ENCODE peak calls at places on chromosomes 3 and 15, in six cellular contexts. One of them, this sample, is unnamed.

GRCh38 chr3:111210003-111210699 is 138.5 kb downstream of the NECTIN3 start:
- DNase-seq in stimulated activated CD4-positive, alpha-beta T cell treated with anti-CD3 and anti-CD28 coated beads, Interleukin-15, amount 100 ng/mL, for 24 hours: no peak
- DNase-seq in astrocyte of the hippocampus: no peak
- DNase-seq in globus pallidus: no peak
- DNase-seq in sciatic nerve: no peak
- DNase-seq in activated CD4-positive, alpha-beta T cell treated with anti-CD3 and anti-CD28 coated beads, Interleukin-2, amount 10 ng/mL, durations not matched to agents 7 days and 5 days: no peak
- DNase-seq in this sample: no peak

GRCh38 chr3:36444909-36445308 is 64.6 kb downstream of the STAC start:
- DNase-seq in astrocyte of the hippocampus: peak
- DNase-seq in globus pallidus: no peak
- DNase-seq in sciatic nerve: no peak
- DNase-seq in stimulated activated CD4-positive, alpha-beta T cell treated with anti-CD3 and anti-CD28 coated beads, Interleukin-15, amount 100 ng/mL, for 24 hours: no peak
- DNase-seq in activated CD4-positive, alpha-beta T cell treated with anti-CD3 and anti-CD28 coated beads, Interleukin-2, amount 10 ng/mL, durations not matched to agents 7 days and 5 days: no peak
- DNase-seq in this sample: no peak

GRCh38 chr3:14602804-14603644 is 48.5 kb upstream of the CCDC174 start:
- DNase-seq in activated CD4-positive, alpha-beta T cell treated with anti-CD3 and anti-CD28 coated beads, Interleukin-2, amount 10 ng/mL, durations not matched to agents 7 days and 5 days: no peak
- DNase-seq in sciatic nerve: no peak
- DNase-seq in stimulated activated CD4-positive, alpha-beta T cell treated with anti-CD3 and anti-CD28 coated beads, Interleukin-15, amount 100 ng/mL, for 24 hours: peak
- DNase-seq in astrocyte of the hippocampus: no peak
- DNase-seq in globus pallidus: no peak
- DNase-seq in this sample: peak

GRCh38 chr3:61961882-61962281 is 400.5 kb downstream of the PTPRG start:
- DNase-seq in globus pallidus: no peak
- DNase-seq in activated CD4-positive, alpha-beta T cell treated with anti-CD3 and anti-CD28 coated beads, Interleukin-2, amount 10 ng/mL, durations not matched to agents 7 days and 5 days: no peak
- DNase-seq in sciatic nerve: no peak
- DNase-seq in astrocyte of the hippocampus: no peak
- DNase-seq in stimulated activated CD4-positive, alpha-beta T cell treated with anti-CD3 and anti-CD28 coated beads, Interleukin-15, amount 100 ng/mL, for 24 hours: no peak
- DNase-seq in this sample: no peak

GRCh38 chr3:72227536-72228070 is 442.7 kb upstream of the PROK2 start:
- DNase-seq in activated CD4-positive, alpha-beta T cell treated with anti-CD3 and anti-CD28 coated beads, Interleukin-2, amount 10 ng/mL, durations not matched to agents 7 days and 5 days: no peak
- DNase-seq in astrocyte of the hippocampus: no peak
- DNase-seq in stimulated activated CD4-positive, alpha-beta T cell treated with anti-CD3 and anti-CD28 coated beads, Interleukin-15, amount 100 ng/mL, for 24 hours: no peak
- DNase-seq in sciatic nerve: no peak
- DNase-seq in globus pallidus: no peak
- DNase-seq in this sample: no peak

GRCh38 chr3:118938183-118938961 is 96.3 kb downstream of the IGSF11 start:
- DNase-seq in activated CD4-positive, alpha-beta T cell treated with anti-CD3 and anti-CD28 coated beads, Interleukin-2, amount 10 ng/mL, durations not matched to agents 7 days and 5 days: no peak
- DNase-seq in globus pallidus: no peak
- DNase-seq in sciatic nerve: no peak
- DNase-seq in astrocyte of the hippocampus: peak
- DNase-seq in stimulated activated CD4-positive, alpha-beta T cell treated with anti-CD3 and anti-CD28 coated beads, Interleukin-15, amount 100 ng/mL, for 24 hours: no peak
- DNase-seq in this sample: no peak

GRCh38 chr3:139935071-139935865 is at the start of gene CLSTN2:
- DNase-seq in sciatic nerve: peak
- DNase-seq in astrocyte of the hippocampus: peak
- DNase-seq in globus pallidus: peak
- DNase-seq in stimulated activated CD4-positive, alpha-beta T cell treated with anti-CD3 and anti-CD28 coated beads, Interleukin-15, amount 100 ng/mL, for 24 hours: peak
- DNase-seq in activated CD4-positive, alpha-beta T cell treated with anti-CD3 and anti-CD28 coated beads, Interleukin-2, amount 10 ng/mL, durations not matched to agents 7 days and 5 days: peak
- DNase-seq in this sample: peak

GRCh38 chr15:50906954-50907865 is 1.3 kb upstream of the AP4E1 start:
- DNase-seq in activated CD4-positive, alpha-beta T cell treated with anti-CD3 and anti-CD28 coated beads, Interleukin-2, amount 10 ng/mL, durations not matched to agents 7 days and 5 days: peak
- DNase-seq in globus pallidus: peak
- DNase-seq in astrocyte of the hippocampus: peak
- DNase-seq in stimulated activated CD4-positive, alpha-beta T cell treated with anti-CD3 and anti-CD28 coated beads, Interleukin-15, amount 100 ng/mL, for 24 hours: peak
- DNase-seq in sciatic nerve: no peak
- DNase-seq in this sample: peak

GRCh38 chr3:116102037-116102436 is 343.2 kb downstream of the LSAMP start:
- DNase-seq in activated CD4-positive, alpha-beta T cell treated with anti-CD3 and anti-CD28 coated beads, Interleukin-2, amount 10 ng/mL, durations not matched to agents 7 days and 5 days: no peak
- DNase-seq in stimulated activated CD4-positive, alpha-beta T cell treated with anti-CD3 and anti-CD28 coated beads, Interleukin-15, amount 100 ng/mL, for 24 hours: no peak
- DNase-seq in astrocyte of the hippocampus: no peak
- DNase-seq in sciatic nerve: no peak
- DNase-seq in globus pallidus: peak
- DNase-seq in this sample: no peak

GRCh38 chr3:78919021-78919755 is 848.6 kb downstream of the ROBO1 start:
- DNase-seq in globus pallidus: no peak
- DNase-seq in activated CD4-positive, alpha-beta T cell treated with anti-CD3 and anti-CD28 coated beads, Interleukin-2, amount 10 ng/mL, durations not matched to agents 7 days and 5 days: no peak
- DNase-seq in sciatic nerve: no peak
- DNase-seq in stimulated activated CD4-positive, alpha-beta T cell treated with anti-CD3 and anti-CD28 coated beads, Interleukin-15, amount 100 ng/mL, for 24 hours: no peak
- DNase-seq in astrocyte of the hippocampus: peak
- DNase-seq in this sample: no peak

GRCh38 chr3:125123906-125124305 is 68.1 kb upstream of the HEG1 start:
- DNase-seq in globus pallidus: no peak
- DNase-seq in stimulated activated CD4-positive, alpha-beta T cell treated with anti-CD3 and anti-CD28 coated beads, Interleukin-15, amount 100 ng/mL, for 24 hours: no peak
- DNase-seq in sciatic nerve: peak
- DNase-seq in activated CD4-positive, alpha-beta T cell treated with anti-CD3 and anti-CD28 coated beads, Interleukin-2, amount 10 ng/mL, durations not matched to agents 7 days and 5 days: no peak
- DNase-seq in astrocyte of the hippocampus: peak
- DNase-seq in this sample: no peak

GRCh38 chr15:76935620-76936019 is 4.1 kb downstream of the RCN2 start:
- DNase-seq in astrocyte of the hippocampus: no peak
- DNase-seq in globus pallidus: no peak
- DNase-seq in activated CD4-positive, alpha-beta T cell treated with anti-CD3 and anti-CD28 coated beads, Interleukin-2, amount 10 ng/mL, durations not matched to agents 7 days and 5 days: no peak
- DNase-seq in sciatic nerve: no peak
- DNase-seq in stimulated activated CD4-positive, alpha-beta T cell treated with anti-CD3 and anti-CD28 coated beads, Interleukin-15, amount 100 ng/mL, for 24 hours: no peak
- DNase-seq in this sample: no peak

GRCh38 chr3:180961552-180961951 is 28.0 kb downstream of the DNAJC19 start:
- DNase-seq in activated CD4-positive, alpha-beta T cell treated with anti-CD3 and anti-CD28 coated beads, Interleukin-2, amount 10 ng/mL, durations not matched to agents 7 days and 5 days: no peak
- DNase-seq in globus pallidus: no peak
- DNase-seq in astrocyte of the hippocampus: no peak
- DNase-seq in sciatic nerve: no peak
- DNase-seq in stimulated activated CD4-positive, alpha-beta T cell treated with anti-CD3 and anti-CD28 coated beads, Interleukin-15, amount 100 ng/mL, for 24 hours: no peak
- DNase-seq in this sample: no peak

GRCh38 chr3:179768080-179768479 is 115.2 kb downstream of the USP13 start:
- DNase-seq in sciatic nerve: no peak
- DNase-seq in activated CD4-positive, alpha-beta T cell treated with anti-CD3 and anti-CD28 coated beads, Interleukin-2, amount 10 ng/mL, durations not matched to agents 7 days and 5 days: no peak
- DNase-seq in astrocyte of the hippocampus: peak
- DNase-seq in globus pallidus: peak
- DNase-seq in stimulated activated CD4-positive, alpha-beta T cell treated with anti-CD3 and anti-CD28 coated beads, Interleukin-15, amount 100 ng/mL, for 24 hours: no peak
- DNase-seq in this sample: no peak

GRCh38 chr3:81660036-81660435 is 101.4 kb downstream of the GBE1 start:
- DNase-seq in astrocyte of the hippocampus: no peak
- DNase-seq in globus pallidus: no peak
- DNase-seq in activated CD4-positive, alpha-beta T cell treated with anti-CD3 and anti-CD28 coated beads, Interleukin-2, amount 10 ng/mL, durations not matched to agents 7 days and 5 days: no peak
- DNase-seq in sciatic nerve: no peak
- DNase-seq in stimulated activated CD4-positive, alpha-beta T cell treated with anti-CD3 and anti-CD28 coated beads, Interleukin-15, amount 100 ng/mL, for 24 hours: no peak
- DNase-seq in this sample: no peak

GRCh38 chr3:189458536-189458935 is 172.7 kb upstream of the TP63 start:
- DNase-seq in stimulated activated CD4-positive, alpha-beta T cell treated with anti-CD3 and anti-CD28 coated beads, Interleukin-15, amount 100 ng/mL, for 24 hours: no peak
- DNase-seq in globus pallidus: no peak
- DNase-seq in activated CD4-positive, alpha-beta T cell treated with anti-CD3 and anti-CD28 coated beads, Interleukin-2, amount 10 ng/mL, durations not matched to agents 7 days and 5 days: no peak
- DNase-seq in astrocyte of the hippocampus: peak
- DNase-seq in sciatic nerve: no peak
- DNase-seq in this sample: peak

GRCh38 chr3:142904639-142905441 is 16.0 kb upstream of the PCOLCE2 start:
- DNase-seq in globus pallidus: no peak
- DNase-seq in sciatic nerve: no peak
- DNase-seq in astrocyte of the hippocampus: peak
- DNase-seq in stimulated activated CD4-positive, alpha-beta T cell treated with anti-CD3 and anti-CD28 coated beads, Interleukin-15, amount 100 ng/mL, for 24 hours: no peak
- DNase-seq in activated CD4-positive, alpha-beta T cell treated with anti-CD3 and anti-CD28 coated beads, Interleukin-2, amount 10 ng/mL, durations not matched to agents 7 days and 5 days: no peak
- DNase-seq in this sample: peak

GRCh38 chr3:141383555-141384129 is 15.3 kb downstream of the ZBTB38 start:
- DNase-seq in astrocyte of the hippocampus: peak
- DNase-seq in stimulated activated CD4-positive, alpha-beta T cell treated with anti-CD3 and anti-CD28 coated beads, Interleukin-15, amount 100 ng/mL, for 24 hours: no peak
- DNase-seq in globus pallidus: no peak
- DNase-seq in sciatic nerve: no peak
- DNase-seq in activated CD4-positive, alpha-beta T cell treated with anti-CD3 and anti-CD28 coated beads, Interleukin-2, amount 10 ng/mL, durations not matched to agents 7 days and 5 days: no peak
- DNase-seq in this sample: no peak

GRCh38 chr3:182424006-182424405 is 369.3 kb upstream of the ATP11B start:
- DNase-seq in activated CD4-positive, alpha-beta T cell treated with anti-CD3 and anti-CD28 coated beads, Interleukin-2, amount 10 ng/mL, durations not matched to agents 7 days and 5 days: no peak
- DNase-seq in globus pallidus: no peak
- DNase-seq in stimulated activated CD4-positive, alpha-beta T cell treated with anti-CD3 and anti-CD28 coated beads, Interleukin-15, amount 100 ng/mL, for 24 hours: no peak
- DNase-seq in astrocyte of the hippocampus: no peak
- DNase-seq in sciatic nerve: no peak
- DNase-seq in this sample: no peak

GRCh38 chr3:16286161-16286560 is 21.1 kb downstream of the OXNAD1 start:
- DNase-seq in stimulated activated CD4-positive, alpha-beta T cell treated with anti-CD3 and anti-CD28 coated beads, Interleukin-15, amount 100 ng/mL, for 24 hours: peak
- DNase-seq in sciatic nerve: no peak
- DNase-seq in activated CD4-positive, alpha-beta T cell treated with anti-CD3 and anti-CD28 coated beads, Interleukin-2, amount 10 ng/mL, durations not matched to agents 7 days and 5 days: peak
- DNase-seq in globus pallidus: no peak
- DNase-seq in astrocyte of the hippocampus: no peak
- DNase-seq in this sample: no peak

GRCh38 chr3:29805757-29806156 is 524.9 kb downstream of the RBMS3 start:
- DNase-seq in astrocyte of the hippocampus: no peak
- DNase-seq in activated CD4-positive, alpha-beta T cell treated with anti-CD3 and anti-CD28 coated beads, Interleukin-2, amount 10 ng/mL, durations not matched to agents 7 days and 5 days: no peak
- DNase-seq in globus pallidus: no peak
- DNase-seq in sciatic nerve: no peak
- DNase-seq in stimulated activated CD4-positive, alpha-beta T cell treated with anti-CD3 and anti-CD28 coated beads, Interleukin-15, amount 100 ng/mL, for 24 hours: no peak
- DNase-seq in this sample: no peak

GRCh38 chr3:21747376-21747775 is 3.6 kb downstream of the ZNF385D start:
- DNase-seq in astrocyte of the hippocampus: peak
- DNase-seq in sciatic nerve: no peak
- DNase-seq in stimulated activated CD4-positive, alpha-beta T cell treated with anti-CD3 and anti-CD28 coated beads, Interleukin-15, amount 100 ng/mL, for 24 hours: no peak
- DNase-seq in activated CD4-positive, alpha-beta T cell treated with anti-CD3 and anti-CD28 coated beads, Interleukin-2, amount 10 ng/mL, durations not matched to agents 7 days and 5 days: no peak
- DNase-seq in globus pallidus: no peak
- DNase-seq in this sample: no peak

GRCh38 chr3:43785551-43785950 is 94.8 kb downstream of the ABHD5 start:
- DNase-seq in stimulated activated CD4-positive, alpha-beta T cell treated with anti-CD3 and anti-CD28 coated beads, Interleukin-15, amount 100 ng/mL, for 24 hours: no peak
- DNase-seq in activated CD4-positive, alpha-beta T cell treated with anti-CD3 and anti-CD28 coated beads, Interleukin-2, amount 10 ng/mL, durations not matched to agents 7 days and 5 days: no peak
- DNase-seq in sciatic nerve: no peak
- DNase-seq in globus pallidus: no peak
- DNase-seq in astrocyte of the hippocampus: peak
- DNase-seq in this sample: no peak

GRCh38 chr3:185084883-185085282 is 68.0 kb downstream of the C3orf70 start:
- DNase-seq in activated CD4-positive, alpha-beta T cell treated with anti-CD3 and anti-CD28 coated beads, Interleukin-2, amount 10 ng/mL, durations not matched to agents 7 days and 5 days: no peak
- DNase-seq in sciatic nerve: no peak
- DNase-seq in globus pallidus: peak
- DNase-seq in astrocyte of the hippocampus: peak
- DNase-seq in stimulated activated CD4-positive, alpha-beta T cell treated with anti-CD3 and anti-CD28 coated beads, Interleukin-15, amount 100 ng/mL, for 24 hours: no peak
- DNase-seq in this sample: no peak

GRCh38 chr15:98952381-98952803 is 55.2 kb downstream of the PGPEP1L start:
- DNase-seq in sciatic nerve: no peak
- DNase-seq in activated CD4-positive, alpha-beta T cell treated with anti-CD3 and anti-CD28 coated beads, Interleukin-2, amount 10 ng/mL, durations not matched to agents 7 days and 5 days: peak
- DNase-seq in astrocyte of the hippocampus: peak
- DNase-seq in globus pallidus: no peak
- DNase-seq in stimulated activated CD4-positive, alpha-beta T cell treated with anti-CD3 and anti-CD28 coated beads, Interleukin-15, amount 100 ng/mL, for 24 hours: peak
- DNase-seq in this sample: peak